ENCODE peak calls at places on chromosomes 13 and 19, in five cellular contexts. One of them, this sample, is unnamed.

GRCh38 chr13:45433381-45433790 is 15.2 kb upstream of the SLC25A30 start:
- DNase-seq in HepG2: peak
- DNase-seq in fibroblast of lung: no peak
- DNase-seq in neural progenitor cell: no peak
- DNase-seq in GM23248: no peak
- DNase-seq in this sample: no peak

GRCh38 chr19:4916292-4917082 is 7.2 kb downstream of the UHRF1 start:
- DNase-seq in fibroblast of lung: no peak
- DNase-seq in GM23248: no peak
- DNase-seq in HepG2: no peak
- DNase-seq in neural progenitor cell: no peak
- DNase-seq in this sample: no peak

GRCh38 chr19:40492274-40492673 is 25.5 kb downstream of the SPTBN4 start:
- DNase-seq in neural progenitor cell: no peak
- DNase-seq in GM23248: no peak
- DNase-seq in fibroblast of lung: no peak
- DNase-seq in HepG2: no peak
- DNase-seq in this sample: no peak

GRCh38 chr13:112868308-112868707 is 100.7 kb upstream of the MCF2L start:
- DNase-seq in HepG2: no peak
- DNase-seq in GM23248: no peak
- DNase-seq in neural progenitor cell: no peak
- DNase-seq in fibroblast of lung: no peak
- DNase-seq in this sample: no peak

GRCh38 chr13:99307648-99308339 is 595 bp upstream of the GPR183 start:
- DNase-seq in fibroblast of lung: peak
- DNase-seq in neural progenitor cell: no peak
- DNase-seq in GM23248: peak
- DNase-seq in HepG2: no peak
- DNase-seq in this sample: no peak

GRCh38 chr19:40607311-40607871 is 6.2 kb downstream of the LTBP4 start:
- DNase-seq in fibroblast of lung: no peak
- DNase-seq in neural progenitor cell: peak
- DNase-seq in GM23248: no peak
- DNase-seq in HepG2: no peak
- DNase-seq in this sample: no peak

GRCh38 chr13:97401421-97401820 is 32.5 kb upstream of the RAP2A start:
- DNase-seq in GM23248: no peak
- DNase-seq in neural progenitor cell: no peak
- DNase-seq in fibroblast of lung: no peak
- DNase-seq in HepG2: no peak
- DNase-seq in this sample: no peak

GRCh38 chr13:39297023-39297422 is 258.8 kb downstream of the NHLRC3 start:
- DNase-seq in neural progenitor cell: no peak
- DNase-seq in GM23248: no peak
- DNase-seq in HepG2: no peak
- DNase-seq in fibroblast of lung: no peak
- DNase-seq in this sample: no peak

GRCh38 chr19:51131780-51132680 is 7.3 kb downstream of the SIGLEC9 start:
- DNase-seq in HepG2: no peak
- DNase-seq in neural progenitor cell: peak
- DNase-seq in fibroblast of lung: peak
- DNase-seq in GM23248: peak
- DNase-seq in this sample: no peak

GRCh38 chr19:10292789-10293636 is 3.3 kb downstream of the ICAM5 start:
- DNase-seq in HepG2: no peak
- DNase-seq in GM23248: peak
- DNase-seq in fibroblast of lung: no peak
- DNase-seq in neural progenitor cell: peak
- DNase-seq in this sample: no peak

GRCh38 chr19:7729211-7729610 is 2.7 kb downstream of the CLEC4G start:
- DNase-seq in neural progenitor cell: no peak
- DNase-seq in HepG2: no peak
- DNase-seq in fibroblast of lung: no peak
- DNase-seq in GM23248: no peak
- DNase-seq in this sample: no peak

GRCh38 chr19:3357362-3357730 is 9.0 kb upstream of the NFIC start:
- DNase-seq in fibroblast of lung: no peak
- DNase-seq in GM23248: no peak
- DNase-seq in HepG2: no peak
- DNase-seq in neural progenitor cell: no peak
- DNase-seq in this sample: no peak

GRCh38 chr13:97142452-97142851 is 79.7 kb upstream of the MBNL2 start:
- DNase-seq in HepG2: peak
- DNase-seq in fibroblast of lung: no peak
- DNase-seq in neural progenitor cell: no peak
- DNase-seq in GM23248: peak
- DNase-seq in this sample: no peak

GRCh38 chr19:680287-681028 is 4.3 kb downstream of the FSTL3 start:
- DNase-seq in neural progenitor cell: peak
- DNase-seq in HepG2: peak
- DNase-seq in GM23248: peak
- DNase-seq in fibroblast of lung: peak
- DNase-seq in this sample: peak

GRCh38 chr13:65540064-65540635 is 1690.0 kb downstream of the PCDH9 start:
- DNase-seq in HepG2: no peak
- DNase-seq in neural progenitor cell: no peak
- DNase-seq in GM23248: no peak
- DNase-seq in fibroblast of lung: no peak
- DNase-seq in this sample: no peak

GRCh38 chr13:65710514-65710913 is 1519.6 kb downstream of the PCDH9 start:
- DNase-seq in HepG2: peak
- DNase-seq in neural progenitor cell: no peak
- DNase-seq in fibroblast of lung: no peak
- DNase-seq in GM23248: no peak
- DNase-seq in this sample: no peak

GRCh38 chr19:42130254-42130573 is 2.0 kb downstream of the POU2F2 start:
- DNase-seq in neural progenitor cell: no peak
- DNase-seq in fibroblast of lung: no peak
- DNase-seq in HepG2: no peak
- DNase-seq in GM23248: no peak
- DNase-seq in this sample: no peak

GRCh38 chr13:70473912-70474311 is 365.7 kb upstream of the KLHL1 start:
- DNase-seq in GM23248: no peak
- DNase-seq in HepG2: no peak
- DNase-seq in fibroblast of lung: no peak
- DNase-seq in neural progenitor cell: no peak
- DNase-seq in this sample: no peak

GRCh38 chr19:47704656-47705055 is 8.6 kb upstream of the EHD2 start:
- DNase-seq in HepG2: no peak
- DNase-seq in neural progenitor cell: no peak
- DNase-seq in GM23248: no peak
- DNase-seq in fibroblast of lung: no peak
- DNase-seq in this sample: no peak

GRCh38 chr19:5194641-5195040 is 146.0 kb downstream of the PTPRS start:
- DNase-seq in GM23248: no peak
- DNase-seq in HepG2: no peak
- DNase-seq in neural progenitor cell: no peak
- DNase-seq in fibroblast of lung: no peak
- DNase-seq in this sample: no peak

GRCh38 chr19:15320118-15320517 is 12.2 kb downstream of the BRD4 start:
- DNase-seq in HepG2: no peak
- DNase-seq in neural progenitor cell: no peak
- DNase-seq in GM23248: peak
- DNase-seq in fibroblast of lung: peak
- DNase-seq in this sample: no peak

GRCh38 chr19:14113762-14114414 is 3.7 kb downstream of the PRKACA start:
- DNase-seq in neural progenitor cell: no peak
- DNase-seq in GM23248: no peak
- DNase-seq in fibroblast of lung: no peak
- DNase-seq in HepG2: no peak
- DNase-seq in this sample: no peak

GRCh38 chr13:59951011-59951410 is 212.7 kb downstream of the DIAPH3 start:
- DNase-seq in HepG2: no peak
- DNase-seq in neural progenitor cell: no peak
- DNase-seq in fibroblast of lung: no peak
- DNase-seq in GM23248: no peak
- DNase-seq in this sample: no peak

GRCh38 chr13:59946924-59947323 is 216.8 kb downstream of the DIAPH3 start:
- DNase-seq in GM23248: peak
- DNase-seq in neural progenitor cell: no peak
- DNase-seq in fibroblast of lung: no peak
- DNase-seq in HepG2: no peak
- DNase-seq in this sample: no peak

GRCh38 chr13:59948686-59949085 is 215.0 kb downstream of the DIAPH3 start:
- DNase-seq in GM23248: no peak
- DNase-seq in neural progenitor cell: no peak
- DNase-seq in fibroblast of lung: no peak
- DNase-seq in HepG2: no peak
- DNase-seq in this sample: no peak

GRCh38 chr13:59950201-59950730 is 213.5 kb downstream of the DIAPH3 start:
- DNase-seq in GM23248: peak
- DNase-seq in HepG2: no peak
- DNase-seq in neural progenitor cell: no peak
- DNase-seq in fibroblast of lung: peak
- DNase-seq in this sample: no peak
- H3K4me3 ChIP-seq in GM23248: no peak
- H3K4me3 ChIP-seq in HepG2: no peak
- H3K4me3 ChIP-seq in neural progenitor cell: no peak
- H3K4me3 ChIP-seq in fibroblast of lung: no peak
- H3K4me3 ChIP-seq in this sample: no peak

DNA sequence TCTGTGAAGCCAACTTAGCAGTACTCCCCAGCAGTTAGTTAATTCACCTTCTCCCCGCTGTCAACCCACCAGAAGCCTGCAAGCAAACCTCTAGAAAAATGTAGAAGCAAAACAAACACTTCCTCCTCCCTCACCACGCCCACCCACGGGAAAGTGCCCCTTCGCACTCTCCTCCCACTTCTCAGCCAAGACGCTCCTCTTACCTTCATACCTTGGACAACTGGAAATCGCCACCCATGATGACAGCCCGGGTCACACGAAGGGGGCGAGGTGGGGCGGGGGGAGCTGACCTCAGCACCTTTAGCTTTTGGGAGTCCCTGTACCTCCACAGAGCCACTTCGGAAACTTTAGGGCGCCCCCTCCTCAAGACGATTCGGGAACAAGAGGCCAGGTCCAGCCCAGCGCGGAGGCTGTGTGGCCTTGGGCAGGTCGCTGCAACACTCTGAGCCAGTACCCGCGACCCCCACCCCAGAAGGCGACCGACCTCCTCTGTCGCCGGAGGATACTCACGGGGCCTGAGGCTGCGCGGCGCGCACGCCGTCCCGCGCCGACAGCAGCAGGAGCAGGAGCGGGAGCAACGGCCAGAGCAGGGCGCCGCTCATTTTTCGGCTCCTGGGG is 460 bp downstream of the CPAMD8 start:
- DNase-seq in neural progenitor cell: peak
- DNase-seq in HepG2: no peak
- DNase-seq in fibroblast of lung: no peak
- DNase-seq in GM23248: no peak
- DNase-seq in this sample: no peak
- TF ChIP-seq EZH2 in neural progenitor cell: no peak
- TF ChIP-seq EZH2 in HepG2: peak
- TF ChIP-seq EZH2 in fibroblast of lung: peak
- TF ChIP-seq EZH2 in GM23248: no peak
- TF ChIP-seq EZH2 in this sample: no peak

DNA sequence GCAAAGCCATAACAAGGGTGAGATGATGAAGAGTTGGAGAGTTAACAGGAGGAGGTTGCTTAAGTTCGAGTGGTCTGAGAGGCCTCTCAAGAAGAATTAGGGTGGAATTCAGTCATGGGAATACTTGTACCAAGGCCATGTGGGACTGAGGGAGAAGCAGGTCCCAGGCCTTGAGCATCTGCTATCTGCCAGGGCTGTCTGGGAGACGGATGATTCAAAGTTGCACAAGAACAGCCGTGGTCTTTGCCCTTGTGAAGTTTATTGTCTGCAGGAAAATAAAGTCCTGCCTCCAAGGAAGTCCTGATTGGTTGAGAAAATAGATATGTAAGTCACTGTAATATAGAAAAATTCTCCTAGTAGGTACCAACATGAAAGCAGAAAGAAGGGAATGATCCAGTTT is 178.8 kb upstream of the RFC3 start:
- DNase-seq in GM23248: peak
- DNase-seq in HepG2: peak
- DNase-seq in neural progenitor cell: no peak
- DNase-seq in fibroblast of lung: peak
- DNase-seq in this sample: no peak
- H3K27ac ChIP-seq in GM23248: peak
- H3K27ac ChIP-seq in HepG2: peak
- H3K27ac ChIP-seq in neural progenitor cell: no peak
- H3K27ac ChIP-seq in fibroblast of lung: no peak
- H3K27ac ChIP-seq in this sample: no peak

GRCh38 chr19:45476349-45476717 is 8.5 kb downstream of the FOSB start:
- DNase-seq in GM23248: peak
- DNase-seq in HepG2: no peak
- DNase-seq in fibroblast of lung: no peak
- DNase-seq in neural progenitor cell: no peak
- DNase-seq in this sample: no peak

GRCh38 chr19:45478454-45479238 is 10.8 kb downstream of the FOSB start:
- DNase-seq in neural progenitor cell: peak
- DNase-seq in HepG2: peak
- DNase-seq in fibroblast of lung: peak
- DNase-seq in GM23248: peak
- DNase-seq in this sample: peak

GRCh38 chr19:45475537-45476348 is 7.9 kb downstream of the FOSB start:
- DNase-seq in neural progenitor cell: no peak
- DNase-seq in HepG2: no peak
- DNase-seq in fibroblast of lung: no peak
- DNase-seq in GM23248: peak
- DNase-seq in this sample: no peak

GRCh38 chr19:45477216-45477615 is 9.4 kb downstream of the FOSB start:
- DNase-seq in GM23248: peak
- DNase-seq in fibroblast of lung: no peak
- DNase-seq in HepG2: no peak
- DNase-seq in neural progenitor cell: no peak
- DNase-seq in this sample: no peak

GRCh38 chr19:45477713-45478453 is 10.1 kb downstream of the FOSB start:
- DNase-seq in GM23248: peak
- DNase-seq in HepG2: no peak
- DNase-seq in fibroblast of lung: no peak
- DNase-seq in neural progenitor cell: peak
- DNase-seq in this sample: no peak
- H3K4me3 ChIP-seq in GM23248: peak
- H3K4me3 ChIP-seq in HepG2: peak
- H3K4me3 ChIP-seq in fibroblast of lung: peak
- H3K4me3 ChIP-seq in neural progenitor cell: peak
- H3K4me3 ChIP-seq in this sample: peak

DNA sequence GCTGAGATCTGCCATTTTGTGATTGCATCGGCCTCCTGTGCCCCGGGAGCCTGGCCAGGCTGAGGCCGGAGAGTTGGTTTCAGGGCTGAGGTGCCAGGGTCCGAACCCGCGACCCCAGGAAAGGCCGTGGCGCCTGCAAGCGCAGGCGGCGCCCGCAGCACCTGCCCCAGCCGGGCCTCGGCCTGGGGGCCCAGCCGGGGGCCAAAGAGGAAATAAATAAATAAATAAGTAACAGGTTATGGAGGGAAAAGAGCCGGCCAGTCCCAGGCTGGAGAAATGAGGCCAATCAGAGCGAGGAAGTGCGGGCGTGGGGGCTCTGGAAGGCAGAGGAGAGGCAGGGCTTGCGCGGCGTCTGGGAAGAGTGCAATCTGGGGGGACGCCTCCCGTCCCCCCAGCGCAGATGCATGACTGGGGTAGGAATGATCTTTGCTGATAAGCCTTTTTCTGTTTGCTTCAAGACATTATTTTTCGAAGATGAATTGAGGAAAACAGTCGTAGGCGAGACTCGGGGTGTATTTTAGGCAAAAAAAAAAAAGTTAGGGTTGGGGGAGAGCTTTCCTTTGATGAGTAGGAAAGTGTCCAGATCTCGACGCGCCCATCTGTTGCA is 145.6 kb upstream of the ZNF536 start:
- DNase-seq in fibroblast of lung: no peak
- DNase-seq in neural progenitor cell: peak
- DNase-seq in HepG2: no peak
- DNase-seq in GM23248: peak
- DNase-seq in this sample: no peak
- TF ChIP-seq EZH2 in fibroblast of lung: peak
- TF ChIP-seq EZH2 in neural progenitor cell: peak
- TF ChIP-seq EZH2 in HepG2: peak
- TF ChIP-seq EZH2 in GM23248: no peak
- TF ChIP-seq EZH2 in this sample: no peak

This sample was measured in MM.1S.